ENCODE peak calls at places on chromosome 14, in ten cellular contexts. T, A, V, G, I, S, B, K, C and E are unnamed samples.

GRCh38 chr14:45679852-45680251 is 426.9 kb upstream of the MIS18BP1 start:
- DNase-seq in S (peak; percentile 29), C (no peak), V (no peak), A (no peak), B (no peak), G (no peak), T (no peak), I (peak; percentile 2), K (no peak), E (no peak)

GRCh38 chr14:68634346-68634745 is 158.5 kb downstream of the ZFP36L1 start:
- DNase-seq in V (no peak), K (no peak), B (no peak), S (no peak), A (no peak), I (no peak), T (no peak), G (no peak), C (no peak), E (no peak)

GRCh38 chr14:44009642-44010041 is 497.4 kb downstream of the FSCB start:
- DNase-seq in V (no peak), S (no peak), B (no peak), C (no peak), A (no peak), K (no peak), T (no peak), I (no peak), G (no peak), E (no peak)

GRCh38 chr14:100065161-100065871 is at the start of gene EVL:
- DNase-seq in G (peak; percentile 80), T (peak; percentile 52), B (peak; percentile 71), I (no peak), V (peak; percentile 72), C (peak; percentile 62), S (no peak), A (peak; percentile 50), K (peak; percentile 71), E (peak; percentile 57)

GRCh38 chr14:74324945-74325361 is 22.2 kb upstream of the ABCD4 start:
- DNase-seq in I (peak; percentile 46), S (peak; percentile 59), A (no peak), K (no peak), C (no peak), T (no peak), B (no peak), V (no peak), G (no peak), E (peak; percentile 25)

GRCh38 chr14:24978862-24979724 is 70.9 kb downstream of the STXBP6 start:
- DNase-seq in G (no peak), K (no peak), C (no peak), A (no peak), S (no peak), B (no peak), T (no peak), V (no peak), I (no peak), E (peak; percentile 82)

GRCh38 chr14:62662811-62663477 is 382.3 kb downstream of the KCNH5 start:
- DNase-seq in V (no peak), K (no peak), C (no peak), B (no peak), S (peak; percentile 32), T (no peak), A (no peak), G (no peak), I (no peak), E (peak; percentile 54)

GRCh38 chr14:25696176-25696575 is 646.2 kb upstream of the STXBP6 start:
- DNase-seq in T (no peak), S (no peak), I (no peak), B (no peak), K (no peak), V (no peak), C (no peak), A (no peak), G (no peak), E (no peak)

GRCh38 chr14:22505309-22505708 is 83.7 kb downstream of the DAD1 start:
- DNase-seq in A (no peak), T (no peak), K (no peak), C (no peak), I (no peak), V (no peak), S (no peak), G (no peak), B (no peak), E (no peak)

GRCh38 chr14:77303417-77304156 is 17.1 kb downstream of the POMT2 start:
- DNase-seq in T (no peak), V (no peak), C (no peak), B (no peak), S (peak; percentile 85), A (no peak), G (peak; percentile 16), I (peak; percentile 58), K (no peak), E (peak; percentile 33)

GRCh38 chr14:22333408-22334274 is 255.4 kb downstream of the DAD1 start:
- DNase-seq in K (peak; percentile 15), V (no peak), B (no peak), A (no peak), S (peak; percentile 50), G (no peak), C (no peak), T (peak; percentile 30), I (peak; percentile 76), E (peak; percentile 73)

GRCh38 chr14:106605548-106606448 is 1079.4 kb downstream of the TMEM121 start:
- DNase-seq in C (peak; percentile 62), S (no peak), T (peak; percentile 52), A (peak; percentile 67), G (peak; percentile 92), K (peak; percentile 65), B (peak; percentile 83), I (peak; percentile 51), V (peak; percentile 79), E (peak; percentile 43)

GRCh38 chr14:100747021-100747586 is 20.4 kb downstream of the DLK1 start:
- DNase-seq in C (no peak), G (no peak), I (no peak), K (no peak), S (peak; percentile 88), V (no peak), B (no peak), A (no peak), T (no peak), E (no peak)

GRCh38 chr14:72544615-72545387 is 349.1 kb downstream of the DPF3 start:
- DNase-seq in S (no peak), A (no peak), C (no peak), T (no peak), B (no peak), V (no peak), I (no peak), K (no peak), G (no peak), E (no peak)

GRCh38 chr14:64502476-64503183 is 1.0 kb downstream of the ZBTB25 start:
- DNase-seq in T (peak; percentile 43), K (peak; percentile 36), I (peak; percentile 44), G (no peak), S (peak; percentile 30), B (peak; percentile 16), C (no peak), A (no peak), V (no peak), E (peak; percentile 35)

GRCh38 chr14:35879654-35880249 is 53.6 kb downstream of the BRMS1L start:
- DNase-seq in K (no peak), I (peak; percentile 10), S (peak; percentile 34), T (no peak), G (no peak), V (no peak), A (no peak), C (no peak), B (no peak), E (peak; percentile 21)

GRCh38 chr14:103315368-103315911 is 18.6 kb upstream of the EIF5 start:
- DNase-seq in K (no peak), T (no peak), V (peak; percentile 71), S (peak; percentile 95), B (no peak), I (no peak), G (no peak), A (no peak), C (no peak), E (no peak)

GRCh38 chr14:102772781-102773570 is 4.3 kb upstream of the TRAF3 start:
- DNase-seq in C (no peak), G (no peak), V (no peak), T (no peak), S (no peak), I (no peak), A (no peak), B (no peak), K (no peak), E (no peak)

GRCh38 chr14:91229743-91230200 is 14.7 kb downstream of the GPR68 start:
- DNase-seq in C (peak; percentile 45), K (peak; percentile 48), T (no peak), B (no peak), A (no peak), G (peak; percentile 39), V (no peak), I (no peak), S (peak; percentile 47), E (peak; percentile 64)

GRCh38 chr14:100376751-100377171 is 53.6 kb downstream of the SLC25A47 start:
- DNase-seq in G (no peak), B (no peak), V (no peak), S (peak; percentile 39), I (peak; percentile 19), A (no peak), K (no peak), T (no peak), C (no peak), E (no peak)

GRCh38 chr14:97446087-97446486 is 648.9 kb downstream of the VRK1 start:
- DNase-seq in I (no peak), S (no peak), A (no peak), T (no peak), G (no peak), B (no peak), C (no peak), K (no peak), V (no peak), E (no peak)

GRCh38 chr14:58245562-58245961 is 919 bp downstream of the PSMA3 start:
- DNase-seq in C (no peak), V (no peak), S (no peak), K (no peak), I (no peak), A (no peak), B (no peak), G (no peak), T (no peak), E (no peak)